ENCODE peak calls at places on chromosomes 5 and 9, in nine cellular contexts. L, M, X, S, W, O, Z, T and V are unnamed samples.

GRCh38 chr9:130128251-130128650 is 44.0 kb upstream of the NCS1 start:
- DNase-seq in M (peak), L (no peak), X (no peak), S (no peak), Z (no peak), W (no peak), T (no peak), O (peak), V (no peak)

GRCh38 chr5:191036-191948 is at the start of gene LRRC14B:
- DNase-seq in Z (no peak), S (no peak), T (no peak), M (peak), W (no peak), L (no peak), O (peak), X (no peak), V (no peak)

GRCh38 chr9:84669293-84670105 is at the start of gene NTRK2:
- DNase-seq in S (no peak), L (peak), O (no peak), X (peak), T (no peak), W (peak), M (no peak), Z (no peak), V (peak)

GRCh38 chr5:1028481-1029269 is 20.1 kb downstream of the NKD2 start:
- DNase-seq in M (no peak), O (no peak), X (no peak), Z (no peak), W (no peak), T (no peak), S (no peak), L (no peak), V (no peak)

GRCh38 chr5:168752416-168753190 is 173.4 kb upstream of the PANK3 start:
- DNase-seq in T (no peak), O (no peak), W (no peak), M (no peak), X (no peak), Z (no peak), L (no peak), S (no peak), V (no peak)

GRCh38 chr5:37234288-37234687 is 14.9 kb downstream of the CPLANE1 start:
- DNase-seq in M (no peak), T (no peak), Z (no peak), W (no peak), X (no peak), S (no peak), O (no peak), L (no peak), V (no peak)

GRCh38 chr9:20640331-20641187 is 18.3 kb upstream of the MLLT3 start:
- DNase-seq in M (peak), S (no peak), Z (peak), X (no peak), L (peak), T (no peak), W (peak), O (peak), V (peak)

GRCh38 chr9:16344343-16344742 is 526.1 kb downstream of the BNC2 start:
- DNase-seq in M (no peak), S (no peak), O (no peak), L (no peak), T (peak), X (peak), Z (no peak), W (no peak), V (no peak)

GRCh38 chr9:37192803-37193202 is 72.4 kb downstream of the ZCCHC7 start:
- DNase-seq in Z (no peak), T (no peak), S (no peak), O (no peak), W (no peak), L (no peak), M (no peak), X (no peak), V (no peak)

GRCh38 chr9:134396825-134397224 is 70.6 kb downstream of the RXRA start:
- DNase-seq in W (no peak), L (no peak), X (no peak), O (no peak), M (no peak), S (no peak), Z (no peak), T (no peak), V (no peak)

GRCh38 chr9:16992138-16992537 is 121.7 kb upstream of the BNC2 start:
- DNase-seq in W (no peak), T (no peak), S (no peak), X (no peak), L (no peak), Z (no peak), M (no peak), O (no peak), V (no peak)

GRCh38 chr5:27845248-27845647 is 806.9 kb upstream of the CDH9 start:
- DNase-seq in T (no peak), W (no peak), Z (no peak), M (no peak), L (no peak), O (no peak), S (no peak), X (no peak), V (no peak)

GRCh38 chr9:21082671-21083070 is 4.9 kb upstream of the IFNB1 start:
- DNase-seq in W (no peak), O (no peak), X (no peak), Z (no peak), S (no peak), M (no peak), T (no peak), L (no peak), V (no peak)

GRCh38 chr5:180399391-180399790 is 46.3 kb upstream of the GFPT2 start:
- DNase-seq in W (no peak), S (no peak), O (no peak), T (peak), Z (no peak), M (no peak), L (no peak), X (no peak), V (no peak)

GRCh38 chr5:13985736-13986418 is 41.4 kb upstream of the DNAH5 start:
- DNase-seq in S (no peak), M (no peak), T (no peak), O (no peak), X (peak), Z (peak), L (no peak), W (peak), V (no peak)

GRCh38 chr9:127184641-127185040 is 62.2 kb upstream of the ANGPTL2 start:
- DNase-seq in W (no peak), T (no peak), S (no peak), L (no peak), Z (no peak), M (peak), X (no peak), O (no peak), V (no peak)

GRCh38 chr5:43425965-43426364 is 13.8 kb upstream of the CCL28 start:
- DNase-seq in T (no peak), X (peak), S (no peak), O (peak), M (no peak), Z (no peak), L (no peak), W (no peak), V (no peak)

GRCh38 chr9:86948153-86948929 is 1.0 kb upstream of the GAS1 start:
- DNase-seq in T (peak), Z (peak), O (peak), L (peak), W (peak), M (peak), X (peak), S (peak), V (peak)

GRCh38 chr5:141867651-141868050 is 10.6 kb downstream of the PCDH1 start:
- DNase-seq in Z (no peak), O (no peak), W (no peak), S (no peak), X (no peak), M (peak), T (no peak), L (no peak), V (no peak)

GRCh38 chr9:115651456-115651855 is 502.1 kb upstream of the PAPPA start:
- DNase-seq in O (no peak), M (no peak), X (no peak), L (no peak), Z (no peak), W (no peak), S (no peak), T (no peak), V (no peak)

GRCh38 chr5:174545926-174546325 is 178.5 kb upstream of the MSX2 start:
- DNase-seq in W (no peak), S (no peak), M (no peak), Z (no peak), O (no peak), X (no peak), T (no peak), L (no peak), V (no peak)

GRCh38 chr5:129500101-129500500 is 40.0 kb downstream of the ADAMTS19 start:
- DNase-seq in S (no peak), T (no peak), M (no peak), O (no peak), L (no peak), X (no peak), W (no peak), Z (no peak), V (no peak)

GRCh38 chr9:36161187-36161586 is 8.0 kb upstream of the CCIN start:
- DNase-seq in O (no peak), M (no peak), S (no peak), Z (no peak), L (no peak), T (no peak), W (no peak), X (no peak), V (no peak)

GRCh38 chr5:78065663-78066062 is 228.8 kb downstream of the AP3B1 start:
- DNase-seq in O (no peak), S (no peak), T (no peak), L (no peak), X (peak), W (no peak), Z (no peak), M (no peak), V (no peak)

GRCh38 chr5:83354958-83355357 is 116.6 kb upstream of the VCAN start:
- DNase-seq in Z (no peak), W (no peak), L (no peak), O (no peak), X (no peak), T (no peak), S (no peak), M (no peak), V (no peak)

GRCh38 chr5:83357621-83358231 is 113.8 kb upstream of the VCAN start:
- DNase-seq in W (no peak), Z (no peak), T (no peak), S (no peak), X (no peak), M (no peak), L (no peak), O (no peak), V (no peak)

GRCh38 chr5:83348281-83348780 is 123.2 kb upstream of the VCAN start:
- DNase-seq in S (no peak), L (no peak), W (no peak), T (no peak), Z (no peak), M (no peak), X (no peak), O (no peak), V (no peak)

GRCh38 chr5:83353231-83353630 is 118.3 kb upstream of the VCAN start:
- DNase-seq in L (no peak), O (no peak), M (no peak), S (no peak), X (no peak), W (no peak), Z (no peak), T (no peak), V (no peak)

GRCh38 chr5:83353774-83354173 is 117.8 kb upstream of the VCAN start:
- DNase-seq in Z (no peak), W (no peak), T (no peak), S (no peak), M (no peak), L (no peak), O (no peak), X (no peak), V (no peak)
- H3K27ac ChIP-seq in Z (no peak), W (no peak), T (no peak), S (no peak), M (no peak), L (no peak), O (no peak), X (no peak), V (no peak)

DNA sequence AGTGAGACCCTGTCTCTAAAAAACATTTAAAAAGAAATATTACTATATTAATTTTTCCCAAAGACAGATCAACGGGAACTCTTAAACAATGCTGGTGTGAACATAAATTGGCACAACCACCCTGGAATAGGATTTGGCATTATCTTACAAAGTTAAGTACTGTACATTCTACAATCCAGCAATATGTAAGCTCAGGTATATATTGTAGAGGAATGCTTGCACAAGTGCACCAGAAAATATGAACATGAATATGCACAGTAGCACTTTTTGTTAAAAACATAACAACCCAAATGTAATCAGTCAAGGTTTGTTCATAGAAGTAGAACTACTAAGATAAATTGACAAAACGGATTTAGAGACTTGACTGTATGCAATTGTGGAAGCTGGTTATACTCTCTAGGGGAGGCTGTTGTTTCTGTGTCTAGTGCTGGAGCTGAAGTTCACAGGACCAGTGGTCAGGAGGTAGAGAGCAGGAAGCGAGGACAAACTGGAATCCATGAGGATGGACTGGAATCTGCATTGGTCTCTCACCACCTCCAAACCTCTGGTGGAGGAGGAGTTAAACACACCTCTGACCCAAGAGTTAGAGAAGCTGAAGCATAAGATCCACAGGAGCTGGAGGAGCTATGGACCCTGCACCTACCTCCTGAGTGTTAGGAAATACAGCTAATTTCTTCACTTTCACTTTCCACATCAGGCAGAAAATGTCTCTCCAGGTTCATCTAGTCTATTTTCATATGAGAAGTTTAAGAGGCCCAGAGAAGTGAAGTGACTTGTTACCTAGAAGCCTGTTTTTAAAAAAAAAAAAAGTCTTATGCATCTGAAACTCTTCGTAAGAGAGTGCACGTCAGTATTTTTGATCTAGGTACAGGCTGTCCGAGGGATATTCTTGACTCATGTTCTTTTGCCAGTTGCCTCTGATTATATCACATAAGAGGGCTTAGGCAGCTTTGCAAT is 20.3 kb upstream of the RIC1 start:
- DNase-seq in Z (no peak), M (no peak), X (no peak), W (no peak), T (no peak), O (no peak), S (no peak), L (no peak), V (no peak)
- TF ChIP-seq CTCF in Z (no peak), M (no peak), X (no peak), W (no peak), T (no peak), O (no peak), S (no peak), L (no peak), V (no peak)

GRCh38 chr9:96449844-96450612 is at the start of gene HABP4:
- DNase-seq in S (peak), L (peak), T (peak), W (peak), M (peak), X (peak), O (peak), Z (peak), V (peak)
- TF ChIP-seq POLR2A in S (peak), L (peak), T (peak), W (no peak), M (peak), X (peak), O (no peak), Z (peak), V (peak)

GRCh38 chr5:61886214-61886613 is 419.8 kb upstream of the KIF2A start:
- DNase-seq in S (no peak), L (no peak), W (no peak), M (no peak), Z (no peak), T (no peak), X (no peak), O (no peak), V (no peak)
- H3K27ac ChIP-seq in S (no peak), L (no peak), W (no peak), M (no peak), Z (no peak), T (no peak), X (no peak), O (no peak), V (no peak)

DNA sequence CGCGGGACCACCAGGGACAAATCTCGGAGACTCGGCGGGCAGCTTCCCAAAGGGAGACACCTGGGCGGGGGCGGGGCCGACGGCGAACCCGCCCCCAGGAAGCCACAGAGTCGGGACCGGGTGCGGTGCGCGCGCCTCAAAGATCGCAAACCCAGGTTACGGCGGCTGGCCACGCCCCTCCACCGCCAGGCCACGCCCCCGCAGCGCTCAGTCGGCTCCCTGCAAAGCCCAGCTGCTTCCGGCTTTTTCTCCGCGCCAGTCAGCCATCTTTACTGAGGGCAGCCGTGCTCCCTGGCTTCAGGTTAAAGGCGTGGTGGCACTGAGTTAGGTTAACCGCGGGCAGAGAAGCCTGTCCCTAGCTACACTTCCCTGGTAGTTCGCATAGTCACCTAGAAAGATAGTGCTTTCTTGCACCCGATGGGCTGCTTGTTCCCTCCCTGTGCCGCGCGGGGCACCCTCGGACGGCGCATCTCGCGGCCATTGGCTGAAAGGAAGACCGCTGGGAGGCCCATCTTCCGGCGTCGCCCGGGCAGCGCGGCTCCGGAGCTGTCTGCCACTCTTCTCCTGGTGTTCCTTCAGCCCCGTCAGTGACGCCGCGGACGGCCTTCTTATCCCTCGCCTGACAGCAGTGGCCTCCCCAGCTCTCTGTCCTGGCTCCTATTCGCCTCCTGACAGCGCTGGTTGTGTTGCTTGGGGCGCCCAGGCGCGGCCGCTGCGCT is at the start of gene TBC1D2:
- DNase-seq in W (peak), T (peak), M (peak), S (peak), X (peak), Z (peak), O (peak), L (peak), V (peak)
- TF ChIP-seq CTCF in W (peak), T (no peak), M (no peak), S (no peak), X (no peak), Z (peak), O (no peak), L (peak), V (peak)

GRCh38 chr9:125705893-125706292 is 1.1 kb downstream of the MAPKAP1 start:
- DNase-seq in W (no peak), O (no peak), Z (no peak), T (no peak), S (no peak), M (no peak), X (no peak), L (no peak), V (no peak)

GRCh38 chr9:125701351-125701750 is 5.7 kb downstream of the MAPKAP1 start:
- DNase-seq in S (no peak), T (no peak), W (no peak), O (no peak), X (no peak), Z (no peak), L (no peak), M (no peak), V (no peak)

GRCh38 chr9:125703662-125704061 is 3.3 kb downstream of the MAPKAP1 start:
- DNase-seq in W (no peak), S (no peak), T (no peak), M (no peak), X (no peak), Z (no peak), L (no peak), O (no peak), V (no peak)

GRCh38 chr9:125706661-125707539 is at the start of gene MAPKAP1:
- DNase-seq in T (peak), L (peak), S (peak), O (peak), W (peak), M (peak), Z (peak), X (peak), V (peak)
- TF ChIP-seq POLR2A in T (peak), L (peak), S (peak), O (no peak), W (peak), M (peak), Z (peak), X (peak), V (no peak)